ENCODE peak calls at places on chromosomes 16 and 17, in seven cellular contexts. X is GM13976; H is A549; S is mesothelial cell of epicardium; E is nucleus accumbens; T is OCI-M1; K is stimulated activated CD4-positive, alpha-beta T cell treated with anti-CD3 and anti-CD28 coated beads, TNF-alpha, amount 100 ng/mL, for 48 hours. N is an unnamed sample.

GRCh38 chr16:2904100-2904921 is 7.4 kb upstream of the FLYWCH1 start:
- DNase-seq in T (peak; percentile 93), S (peak; percentile 71), X (peak; percentile 91), K (peak; percentile 71), E (peak; percentile 86), H (peak; percentile 92), N (peak; percentile 90)

GRCh38 chr16:79580465-79581200 is 19.9 kb downstream of the MAF start:
- DNase-seq in H (no peak), S (no peak), E (no peak), X (no peak), T (no peak), K (no peak), N (no peak)

GRCh38 chr17:62840871-62841270 is 32.8 kb upstream of the MARCHF10 start:
- DNase-seq in K (no peak), X (no peak), H (no peak), T (no peak), E (no peak), S (no peak), N (no peak)

GRCh38 chr17:36869441-36869840 is 67.8 kb upstream of the LHX1 start:
- DNase-seq in X (no peak), E (no peak), H (no peak), K (no peak), T (no peak), S (no peak), N (no peak)

GRCh38 chr16:54779549-54779948 is 151.1 kb upstream of the IRX5 start:
- DNase-seq in X (no peak), K (no peak), H (no peak), S (no peak), E (no peak), T (no peak), N (no peak)

GRCh38 chr16:19644877-19645276 is 73.2 kb downstream of the KNOP1 start:
- DNase-seq in X (no peak), K (no peak), S (no peak), T (no peak), E (no peak), H (no peak), N (peak; percentile 56)

GRCh38 chr16:52549011-52549692 is 2.2 kb upstream of the TOX3 start:
- DNase-seq in H (peak; percentile 21), S (no peak), X (no peak), K (no peak), E (no peak), T (no peak), N (no peak)

GRCh38 chr17:1511290-1511689 is 5.1 kb downstream of the INPP5K start:
- DNase-seq in H (no peak), X (no peak), T (no peak), K (no peak), S (no peak), E (no peak), N (peak; percentile 68)

GRCh38 chr16:88017006-88017405 is 65.8 kb downstream of the BANP start:
- DNase-seq in H (no peak), S (no peak), K (no peak), X (no peak), T (no peak), E (no peak), N (no peak)

GRCh38 chr17:68355093-68355492 is 63.8 kb downstream of the ARSG start:
- DNase-seq in S (no peak), X (no peak), K (no peak), E (no peak), H (peak; percentile 30), T (no peak), N (no peak)

GRCh38 chr16:13780406-13780805 is 139.5 kb upstream of the ERCC4 start:
- DNase-seq in T (no peak), X (no peak), H (no peak), S (no peak), K (no peak), E (no peak), N (no peak)

GRCh38 chr17:34249497-34249877 is 5.6 kb upstream of the CCL2 start:
- DNase-seq in K (no peak), E (no peak), H (no peak), X (no peak), S (no peak), T (no peak), N (no peak)

GRCh38 chr16:47037396-47037745 is 63.9 kb upstream of the DNAJA2 start:
- DNase-seq in T (no peak), H (peak; percentile 32), E (peak; percentile 61), X (peak; percentile 66), S (no peak), K (peak; percentile 24), N (no peak)

GRCh38 chr16:29315046-29315445 is 91.5 kb downstream of the NPIPB11 start:
- DNase-seq in H (no peak), K (no peak), S (no peak), T (no peak), E (no peak), X (no peak), N (no peak)

GRCh38 chr16:66322174-66322573 is 44.3 kb upstream of the CDH5 start:
- DNase-seq in E (no peak), S (no peak), T (no peak), X (no peak), H (no peak), K (no peak), N (no peak)

GRCh38 chr16:87351320-87351698 is 32.3 kb downstream of the FBXO31 start:
- DNase-seq in X (no peak), S (no peak), E (no peak), H (no peak), T (no peak), K (no peak), N (no peak)

GRCh38 chr16:28826141-28826540 is 3.3 kb downstream of the ATXN2L start:
- DNase-seq in X (no peak), S (no peak), E (no peak), H (peak; percentile 51), T (no peak), K (no peak), N (no peak)

GRCh38 chr16:1202274-1202673 is 22.8 kb downstream of the TPSG1 start:
- DNase-seq in T (no peak), E (no peak), S (no peak), K (no peak), H (no peak), X (no peak), N (no peak)